ENCODE peak calls at places on chromosomes 6 and 20, in five cellular contexts. M, C, W, J and H are unnamed samples.

GRCh38 chr6:106163446-106163965 is 77.4 kb downstream of the PRDM1 start:
- DNase-seq in M (no peak), W (peak), C (peak), J (peak), H (no peak)

GRCh38 chr20:18058661-18059467 is 1.1 kb upstream of the OVOL2 start:
- DNase-seq in J (peak), M (no peak), C (no peak), W (no peak), H (no peak)

GRCh38 chr6:148521586-148521985 is 178.9 kb downstream of the SASH1 start:
- DNase-seq in W (no peak), J (no peak), C (no peak), M (no peak), H (no peak)

GRCh38 chr20:47784599-47785320 is 521 bp downstream of the SULF2 start:
- DNase-seq in M (peak), C (no peak), W (no peak), J (no peak), H (no peak)

GRCh38 chr6:105818505-105818904 is 267.6 kb upstream of the PRDM1 start:
- DNase-seq in C (no peak), J (no peak), M (no peak), W (no peak), H (no peak)

GRCh38 chr6:158389188-158389919 is 77.1 kb downstream of the TULP4 start:
- DNase-seq in M (no peak), C (no peak), W (no peak), J (no peak), H (no peak)

GRCh38 chr6:113149511-113149910 is 707.6 kb upstream of the MARCKS start:
- DNase-seq in C (no peak), J (no peak), M (no peak), W (no peak), H (no peak)

GRCh38 chr20:61887694-61888093 is 178.0 kb downstream of the TAF4 start:
- DNase-seq in C (no peak), M (no peak), W (no peak), J (no peak), H (no peak)

GRCh38 chr6:1255646-1256365 is 56.1 kb upstream of the FOXQ1 start:
- DNase-seq in W (no peak), J (no peak), M (no peak), C (no peak), H (no peak)

GRCh38 chr6:42099340-42100028 is 42.9 kb downstream of the C6orf132 start:
- DNase-seq in J (peak), W (no peak), C (peak), M (no peak), H (peak)

GRCh38 chr6:127547215-127547614 is 28.1 kb upstream of the MTCL3 start:
- DNase-seq in C (no peak), M (no peak), W (no peak), J (no peak), H (peak)

GRCh38 chr6:44034931-44035345 is 92.3 kb downstream of the MRPL14 start:
- DNase-seq in W (no peak), J (no peak), C (no peak), M (no peak), H (no peak)

GRCh38 chr6:15266423-15266996 is 20.6 kb downstream of the JARID2 start:
- DNase-seq in C (no peak), J (no peak), W (no peak), M (no peak), H (peak)

GRCh38 chr6:38169826-38170526 is 350.4 kb downstream of the ZFAND3 start:
- DNase-seq in C (no peak), J (no peak), W (no peak), M (no peak), H (no peak)

GRCh38 chr6:33313105-33313708 is 671 bp downstream of the TAPBP start:
- DNase-seq in C (no peak), W (no peak), J (peak), M (no peak), H (peak)

GRCh38 chr6:33314943-33315752 is 1.3 kb upstream of the TAPBP start:
- DNase-seq in M (peak), J (peak), C (no peak), W (no peak), H (peak)

GRCh38 chr6:33312361-33313104 is 1.3 kb downstream of the TAPBP start:
- DNase-seq in M (peak), C (peak), W (no peak), J (peak), H (peak)

GRCh38 chr6:33314515-33314942 is 651 bp upstream of the TAPBP start:
- DNase-seq in J (peak), W (no peak), M (peak), C (peak), H (peak)

DNA sequence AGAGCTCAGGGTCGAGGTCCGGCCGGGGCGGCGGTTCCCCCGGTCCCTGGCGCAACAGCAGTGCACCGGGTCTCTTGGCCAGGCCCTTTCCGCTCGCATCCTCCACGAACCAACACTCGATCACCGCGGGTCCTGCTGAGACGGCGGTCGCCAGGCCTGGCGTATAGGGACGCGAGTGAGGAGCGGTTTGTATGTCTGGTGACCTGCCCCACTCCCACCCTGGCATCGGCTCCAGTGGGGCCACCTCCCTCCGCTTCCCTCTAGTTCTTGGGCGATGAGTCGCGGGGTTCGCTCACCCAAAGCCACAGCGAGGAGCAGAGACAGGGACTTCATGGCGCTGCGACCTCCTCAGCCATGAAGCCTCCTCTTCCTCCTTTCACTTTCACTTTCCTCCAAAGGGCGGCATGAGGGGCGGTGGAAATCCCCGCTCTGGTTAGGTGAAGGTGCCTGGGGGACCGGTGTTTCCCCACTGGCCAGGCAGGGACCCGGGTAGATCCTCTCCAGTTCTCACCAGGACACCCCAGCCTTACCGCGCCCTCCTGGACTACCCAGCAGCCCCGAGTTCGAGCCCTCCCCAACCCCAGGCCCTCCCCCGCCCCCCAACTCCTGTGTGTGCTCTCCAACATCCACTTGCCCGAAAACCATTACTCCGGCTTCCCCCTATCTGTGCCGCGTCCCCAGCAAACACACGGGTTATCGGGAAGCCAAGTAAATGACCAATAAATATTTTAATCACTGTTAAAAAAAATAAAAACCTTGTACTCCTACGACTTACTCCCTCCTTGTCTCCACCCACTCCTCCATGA is at the start of gene TAPBP:
- DNase-seq in J (peak), C (no peak), M (peak), W (no peak), H (peak)
- TF ChIP-seq POLR2A in J (peak), C (no peak), M (no peak), W (peak), H (peak)

GRCh38 chr6:35687658-35688604 is 784 bp downstream of the FKBP5 start:
- DNase-seq in W (peak), M (peak), C (peak), J (peak), H (peak)
- TF ChIP-seq POLR2A in W (peak), M (no peak), C (no peak), J (peak), H (peak)

GRCh38 chr6:150068786-150069648 is at the start of gene ULBP3:
- DNase-seq in M (peak), W (no peak), C (peak), J (peak), H (peak)
- TF ChIP-seq POLR2A in M (peak), W (peak), C (no peak), J (peak), H (no peak)

DNA sequence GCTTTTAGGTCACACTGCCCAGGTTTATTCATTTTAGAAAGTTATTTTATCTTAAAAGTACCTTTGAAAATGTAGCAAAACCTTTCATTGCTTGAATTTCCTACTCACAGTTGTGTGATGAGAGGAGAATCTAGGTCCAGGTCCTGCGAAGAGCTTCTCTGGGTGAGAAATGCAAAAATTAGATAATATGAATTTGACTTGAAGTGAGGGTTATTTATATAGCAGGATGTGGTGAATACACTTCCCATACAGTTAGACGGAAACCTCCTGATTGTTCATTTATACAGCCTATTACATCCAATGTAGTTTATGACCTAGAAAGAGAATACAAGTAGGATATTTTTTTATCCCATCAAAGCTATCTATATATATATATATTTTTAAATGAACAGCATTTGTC is 30.5 kb downstream of the CDKAL1 start:
- DNase-seq in M (no peak), J (no peak), W (peak), C (no peak), H (no peak)
- TF ChIP-seq POLR2A in M (no peak), J (no peak), W (no peak), C (no peak), H (no peak)

GRCh38 chr6:17394192-17394611 is 807 bp downstream of the CAP2 start:
- DNase-seq in J (peak), C (no peak), M (peak), W (no peak), H (no peak)

GRCh38 chr6:17396256-17396655 is 2.9 kb downstream of the CAP2 start:
- DNase-seq in W (no peak), M (no peak), C (no peak), J (no peak), H (no peak)

GRCh38 chr6:17392978-17393334 is 439 bp upstream of the CAP2 start:
- DNase-seq in C (no peak), M (no peak), J (no peak), W (no peak), H (no peak)

GRCh38 chr6:17395112-17395511 is 1.7 kb downstream of the CAP2 start:
- DNase-seq in J (no peak), C (no peak), W (no peak), M (no peak), H (no peak)

GRCh38 chr6:17393335-17394191 is at the start of gene CAP2:
- DNase-seq in J (peak), C (peak), M (peak), W (no peak), H (no peak)
- TF ChIP-seq POLR2A in J (peak), C (no peak), M (peak), W (no peak), H (no peak)

DNA sequence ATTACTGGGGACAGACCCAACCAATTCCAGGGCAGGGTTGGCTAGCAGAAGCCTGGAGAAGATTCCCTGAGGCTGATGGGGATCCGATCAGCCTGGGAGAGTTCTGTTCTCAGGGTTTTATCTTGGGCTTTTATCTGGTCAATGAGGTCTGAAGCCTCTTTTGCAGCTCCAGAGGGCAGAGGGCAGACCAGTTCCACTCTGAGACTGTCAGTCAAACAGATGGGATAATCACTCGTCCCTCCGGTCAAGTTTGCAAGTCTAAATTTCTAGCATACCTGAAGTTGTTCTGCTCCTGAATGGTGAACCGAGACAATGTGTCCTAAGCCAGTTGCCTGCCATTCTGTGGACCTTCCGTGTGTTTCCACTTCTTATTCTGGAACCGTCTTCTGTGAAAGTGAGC is 3.0 kb upstream of the MAS1 start:
- DNase-seq in J (no peak), M (no peak), C (no peak), W (no peak), H (no peak)
- TF ChIP-seq POLR2A in J (no peak), M (no peak), C (no peak), W (no peak), H (no peak)

DNA sequence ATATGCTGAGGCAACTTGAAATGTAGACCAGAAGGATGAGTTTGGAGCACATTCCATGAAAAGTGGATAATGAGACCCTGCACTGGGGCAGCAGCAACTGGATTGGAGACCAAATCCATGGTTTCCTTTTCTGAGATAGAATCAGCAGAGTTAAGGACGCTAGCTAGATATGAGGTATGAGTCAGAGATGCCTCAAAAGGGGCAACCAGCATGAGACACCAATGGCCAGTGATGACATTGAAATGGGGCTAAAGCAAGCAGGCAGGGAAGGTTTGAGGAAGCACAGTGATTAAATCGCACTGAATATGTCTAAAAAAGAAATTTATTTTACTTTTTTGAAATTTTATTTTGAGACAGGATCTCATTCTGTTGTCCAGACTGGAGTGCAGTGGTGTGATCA is 802.4 kb downstream of the TFAP2A start:
- DNase-seq in W (no peak), C (no peak), J (no peak), M (no peak), H (no peak)
- TF ChIP-seq POLR2A in W (no peak), C (no peak), J (no peak), M (no peak), H (no peak)

DNA sequence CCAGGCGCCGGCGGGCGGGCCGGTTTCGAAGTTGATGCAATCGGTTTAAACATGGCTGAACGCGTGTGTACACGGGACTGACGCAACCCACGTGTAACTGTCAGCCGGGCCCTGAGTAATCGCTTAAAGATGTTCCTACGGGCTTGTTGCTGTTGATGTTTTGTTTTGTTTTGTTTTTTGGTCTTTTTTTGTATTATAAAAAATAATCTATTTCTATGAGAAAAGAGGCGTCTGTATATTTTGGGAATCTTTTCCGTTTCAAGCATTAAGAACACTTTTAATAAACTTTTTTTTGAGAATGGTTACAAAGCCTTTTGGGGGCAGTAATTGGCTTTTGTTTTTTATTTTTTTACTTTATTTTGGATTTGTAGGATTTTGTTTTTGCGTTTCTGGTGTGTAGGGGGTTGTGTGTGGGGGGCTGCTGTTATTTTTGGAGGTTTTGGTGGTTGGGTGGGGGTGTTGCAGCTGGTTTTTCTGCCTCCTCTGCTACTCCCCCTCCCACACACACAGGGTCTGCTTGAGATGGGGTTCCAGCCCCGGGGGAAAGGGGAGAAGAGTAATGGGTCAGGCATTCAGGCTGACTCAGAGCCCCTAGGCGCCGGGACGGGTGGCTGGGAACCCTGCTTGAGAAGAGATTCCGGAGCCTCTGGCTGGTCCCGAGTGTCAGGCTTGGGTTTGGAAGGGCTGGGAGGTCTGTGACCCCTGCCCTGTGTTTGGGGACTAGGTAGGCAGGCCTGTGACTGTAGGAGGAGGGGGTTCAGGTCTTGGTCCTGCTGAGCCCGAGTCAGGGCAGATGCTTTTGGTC is 1.9 kb downstream of the CEBPB start:
- DNase-seq in J (peak), W (peak), M (peak), C (peak), H (peak)
- TF ChIP-seq POLR2A in J (no peak), W (no peak), M (no peak), C (no peak), H (peak)

GRCh38 chr6:80211295-80211694 is 104.8 kb downstream of the BCKDHB start:
- DNase-seq in W (no peak), J (no peak), M (no peak), C (no peak), H (no peak)
- TF ChIP-seq POLR2A in W (no peak), J (no peak), M (no peak), C (no peak), H (no peak)

GRCh38 chr6:4775591-4776492 is at the start of gene CDYL:
- DNase-seq in M (peak), J (peak), W (no peak), C (peak), H (peak)
- TF ChIP-seq POLR2A in M (peak), J (no peak), W (no peak), C (no peak), H (no peak)